ENCODE peak calls at places on chromosomes 16 and 17, in four cellular contexts. C, D, Q and N are unnamed samples.

GRCh38 chr16:51146256-51146924 is 4.7 kb downstream of the SALL1 start:
- DNase-seq in C (peak; percentile 71), D (peak; percentile 63), Q (peak; percentile 74), N (no peak)

GRCh38 chr17:41844971-41845370 is 7.3 kb downstream of the KLHL10 start:
- DNase-seq in C (no peak), D (no peak), Q (no peak), N (no peak)

GRCh38 chr17:55816532-55817272 is 65.9 kb downstream of the PCTP start:
- DNase-seq in C (no peak), D (no peak), Q (no peak), N (no peak)

GRCh38 chr16:67537270-67537635 is 8.6 kb downstream of the RIPOR1 start:
- DNase-seq in C (no peak), D (peak; percentile 65), Q (peak; percentile 30), N (peak; percentile 84)

GRCh38 chr17:4899341-4900230 is at the start of gene C17orf107:
- DNase-seq in C (peak; percentile 68), D (peak; percentile 89), Q (peak; percentile 93), N (peak; percentile 73)

GRCh38 chr17:1039511-1040215 is 42.7 kb downstream of the TIMM22 start:
- DNase-seq in C (no peak), D (peak; percentile 12), Q (peak; percentile 14), N (peak; percentile 62)

GRCh38 chr17:48153711-48154642 is 46.4 kb downstream of the SNX11 start:
- DNase-seq in C (peak; percentile 67), D (peak; percentile 60), Q (peak; percentile 47), N (peak; percentile 42)

GRCh38 chr17:83183150-83183820 is 103.9 kb downstream of the METRNL start:
- DNase-seq in C (no peak), D (peak; percentile 29), Q (no peak), N (no peak)

GRCh38 chr17:80123791-80124190 is 22.4 kb downstream of the GAA start:
- DNase-seq in C (peak; percentile 41), D (peak; percentile 24), Q (peak; percentile 72), N (no peak)

GRCh38 chr16:11989238-11990160 is 13.0 kb downstream of the SNX29 start:
- DNase-seq in C (no peak), D (peak; percentile 22), Q (peak; percentile 39), N (no peak)

GRCh38 chr17:1469231-1469852 is 13.3 kb upstream of the CRK start:
- DNase-seq in C (no peak), D (peak; percentile 50), Q (no peak), N (no peak)

GRCh38 chr17:18992454-18993130 is 12.0 kb downstream of the FAM83G start:
- DNase-seq in C (no peak), D (no peak), Q (no peak), N (no peak)

GRCh38 chr16:24344791-24345190 is 88.7 kb downstream of the CACNG3 start:
- DNase-seq in C (no peak), D (no peak), Q (no peak), N (no peak)

GRCh38 chr17:29143894-29144293 is 36.3 kb downstream of the MYO18A start:
- DNase-seq in C (peak; percentile 32), D (no peak), Q (no peak), N (peak; percentile 45)

GRCh38 chr16:69798466-69798865 is 36.3 kb downstream of the WWP2 start:
- DNase-seq in C (peak; percentile 30), D (peak; percentile 25), Q (peak; percentile 38), N (no peak)

GRCh38 chr16:4361944-4362311 is 9.7 kb upstream of the VASN start:
- DNase-seq in C (no peak), D (no peak), Q (no peak), N (no peak)

GRCh38 chr17:13269196-13269595 is 251.4 kb upstream of the ELAC2 start:
- DNase-seq in C (no peak), D (no peak), Q (no peak), N (no peak)

GRCh38 chr16:10162981-10163380 is 19.2 kb downstream of the GRIN2A start:
- DNase-seq in C (no peak), D (no peak), Q (no peak), N (no peak)

GRCh38 chr17:8041249-8041928 is 2.5 kb downstream of the ALOX15B start:
- DNase-seq in C (peak; percentile 90), D (peak; percentile 96), Q (peak; percentile 95), N (no peak)

GRCh38 chr16:78705694-78706093 is 606.2 kb downstream of the WWOX start:
- DNase-seq in C (no peak), D (peak; percentile 15), Q (peak; percentile 45), N (no peak)

GRCh38 chr16:81818514-81819304 is 39.6 kb downstream of the PLCG2 start:
- DNase-seq in C (no peak), D (no peak), Q (no peak), N (no peak)

GRCh38 chr16:88560722-88561484 is 9.3 kb upstream of the ZC3H18 start:
- DNase-seq in C (peak; percentile 26), D (peak; percentile 44), Q (peak; percentile 20), N (peak; percentile 44)

GRCh38 chr17:67829331-67829730 is 4.0 kb downstream of the BPTF start:
- DNase-seq in C (no peak), D (no peak), Q (no peak), N (no peak)

DNA sequence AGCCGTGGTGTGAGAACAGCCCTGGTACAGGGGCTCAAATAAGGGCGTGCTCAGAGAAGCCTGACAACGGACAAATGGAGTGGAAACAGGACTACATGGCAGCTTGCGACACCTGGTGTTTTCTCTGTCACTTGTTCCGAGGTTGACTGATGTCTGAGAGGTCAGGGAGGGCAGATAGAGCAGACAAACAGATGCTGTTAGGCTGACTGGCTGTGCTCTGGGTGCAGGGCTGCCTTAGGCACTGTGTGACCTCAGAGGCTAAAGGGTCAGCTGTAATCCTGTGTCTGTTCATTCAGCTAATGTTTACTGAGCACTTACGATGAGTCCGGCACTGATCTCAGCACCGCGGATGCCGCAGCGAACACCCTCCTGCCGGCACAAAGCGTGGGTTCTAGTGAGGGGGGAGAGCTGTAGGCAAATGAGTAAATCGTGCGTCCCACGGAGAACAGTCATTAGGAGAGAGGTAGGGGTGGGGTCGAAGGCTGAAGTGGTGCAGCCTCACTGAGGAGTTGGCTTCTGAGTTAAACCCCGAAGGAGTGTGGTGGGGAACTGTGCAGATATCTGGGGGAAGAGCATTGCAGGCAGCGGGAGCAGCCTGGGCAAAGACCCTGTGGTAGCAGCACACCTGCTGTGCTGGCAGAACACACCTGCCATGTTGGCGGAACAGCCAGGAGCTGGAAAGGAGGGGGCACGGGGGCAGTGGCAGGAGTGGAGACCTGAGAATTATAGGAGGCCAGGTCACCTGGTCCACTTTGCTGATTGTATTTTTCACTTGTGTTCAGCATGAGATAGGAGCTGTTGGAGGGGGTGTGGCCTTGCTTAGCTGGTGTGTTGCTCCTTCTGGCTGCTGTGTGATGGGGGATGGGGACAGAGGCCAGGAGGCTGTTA is 35.0 kb downstream of the GPT2 start:
- DNase-seq in C (no peak), D (no peak), Q (no peak), N (no peak)
- TF ChIP-seq CTCF in C (no peak), D (no peak), Q (no peak), N (no peak)

GRCh38 chr16:1691276-1691675 is 13.2 kb downstream of the JPT2 start:
- DNase-seq in C (peak; percentile 45), D (peak; percentile 26), Q (peak; percentile 65), N (no peak)
- TF ChIP-seq CTCF in C (peak; percentile 36), D (peak; percentile 38), Q (peak; percentile 36), N (no peak)

GRCh38 chr17:77331161-77331864 is 190.5 kb downstream of the SEC14L1 start:
- DNase-seq in C (peak; percentile 91), D (peak; percentile 90), Q (peak; percentile 87), N (peak; percentile 97)

GRCh38 chr17:77329741-77330531 is 189.2 kb downstream of the SEC14L1 start:
- DNase-seq in C (no peak), D (no peak), Q (no peak), N (no peak)

GRCh38 chr17:77332034-77332971 is 191.5 kb downstream of the SEC14L1 start:
- DNase-seq in C (no peak), D (no peak), Q (peak; percentile 53), N (no peak)

GRCh38 chr17:77328823-77329740 is 188.3 kb downstream of the SEC14L1 start:
- DNase-seq in C (no peak), D (no peak), Q (no peak), N (no peak)

GRCh38 chr17:77330602-77331081 is 189.9 kb downstream of the SEC14L1 start:
- DNase-seq in C (no peak), D (no peak), Q (no peak), N (no peak)
- TF ChIP-seq CTCF in C (no peak), D (no peak), Q (no peak), N (no peak)

DNA sequence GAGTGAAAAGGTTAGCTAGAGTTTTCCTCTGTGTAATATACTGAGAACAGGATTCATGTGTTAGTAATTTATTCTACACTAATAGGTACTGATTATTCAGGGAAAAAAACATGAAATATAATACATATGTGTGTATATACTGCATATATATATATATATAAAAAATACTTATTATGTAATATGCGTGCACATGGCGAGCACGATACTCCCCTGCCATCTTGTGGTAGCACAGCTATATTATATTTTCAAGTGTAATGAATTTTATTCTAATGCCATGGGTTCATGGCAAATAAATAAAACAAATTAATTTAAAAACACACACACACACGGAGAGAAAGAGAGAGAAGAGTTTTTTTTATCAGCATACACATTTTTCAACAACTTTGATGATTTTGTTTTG is 460.6 kb downstream of the KCNJ2 start:
- DNase-seq in C (peak; percentile 17), D (peak; percentile 14), Q (peak; percentile 4), N (no peak)
- TF ChIP-seq CTCF in C (no peak), D (peak; percentile 21), Q (no peak), N (no peak)

GRCh38 chr16:6190756-6191155 is 1093.2 kb upstream of the EEF2KMT start:
- DNase-seq in C (no peak), D (no peak), Q (no peak), N (no peak)

GRCh38 chr16:6189216-6189615 is 1091.6 kb upstream of the EEF2KMT start:
- DNase-seq in C (no peak), D (no peak), Q (no peak), N (no peak)

GRCh38 chr16:6195966-6196365 is 1098.4 kb upstream of the EEF2KMT start:
- DNase-seq in C (no peak), D (no peak), Q (no peak), N (no peak)

GRCh38 chr16:6193718-6194117 is 1096.1 kb upstream of the EEF2KMT start:
- DNase-seq in C (no peak), D (no peak), Q (no peak), N (peak; percentile 79)
- TF ChIP-seq CTCF in C (no peak), D (no peak), Q (no peak), N (no peak)

DNA sequence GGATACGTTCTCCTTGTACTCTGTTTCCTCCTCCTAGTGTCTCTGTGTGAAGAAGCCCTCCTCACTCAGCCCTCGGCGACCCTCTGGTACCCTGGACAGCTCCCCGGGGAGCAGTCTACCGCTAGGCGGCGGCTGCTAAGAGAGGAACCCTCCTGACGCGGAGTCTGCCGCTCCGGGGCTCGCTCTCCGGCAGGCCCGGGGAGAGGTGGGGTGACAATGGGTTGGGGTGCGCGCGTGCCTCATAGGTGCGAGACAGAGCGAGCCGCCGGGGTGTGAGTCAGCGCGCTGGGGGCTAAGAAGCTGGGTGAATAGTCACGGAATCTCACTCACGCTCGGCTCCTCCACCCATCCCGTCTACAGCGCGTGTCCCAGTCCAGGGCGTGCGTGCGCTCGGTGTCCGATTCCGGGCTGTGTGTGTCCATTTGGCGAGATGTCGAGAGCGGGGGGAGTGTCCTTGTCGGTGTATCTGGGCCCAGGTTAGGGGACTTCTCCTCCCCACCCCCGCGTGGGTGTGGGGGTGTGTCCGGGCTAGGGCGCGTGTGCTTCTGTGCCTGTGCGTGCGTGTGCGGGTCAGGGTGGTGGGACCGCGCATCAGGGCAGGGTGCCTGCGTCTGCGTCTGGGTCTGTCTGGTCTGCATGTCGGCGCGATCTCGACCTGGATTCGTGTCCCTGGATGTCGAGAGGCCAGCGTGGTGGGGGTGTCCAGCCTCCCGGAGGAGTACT is 578 bp upstream of the HS3ST2 start:
- DNase-seq in C (peak; percentile 11), D (peak; percentile 23), Q (peak; percentile 43), N (peak; percentile 92)
- TF ChIP-seq CTCF in C (peak; percentile 55), D (peak; percentile 55), Q (peak; percentile 66), N (peak; percentile 76)